ENCODE peak calls at places on chromosomes 2 and 18, in nine cellular contexts. One of them, this sample, is unnamed.
A peak's percentile ranks its signal among the peaks of the same experiment; 100 is the strongest.

GRCh38 chr2:212451786-212452200 is 86.8 kb downstream of the ERBB4 start:
- DNase-seq in right atrium auricular region: no peak
- DNase-seq in astrocyte of the cerebellum: peak; percentile 24
- DNase-seq in dorsolateral prefrontal cortex: no peak
- DNase-seq in IMR-90: peak; percentile 39
- DNase-seq in foreskin keratinocyte: peak; percentile 88
- DNase-seq in fibroblast of villous mesenchyme: peak; percentile 3
- DNase-seq in endodermal cell: no peak
- DNase-seq in HFFc6: peak; percentile 12
- DNase-seq in this sample: no peak

GRCh38 chr18:13163167-13163927 is 55.2 kb upstream of the LDLRAD4 start:
- DNase-seq in fibroblast of villous mesenchyme: no peak
- DNase-seq in dorsolateral prefrontal cortex: no peak
- DNase-seq in endodermal cell: no peak
- DNase-seq in foreskin keratinocyte: no peak
- DNase-seq in IMR-90: peak; percentile 16
- DNase-seq in HFFc6: no peak
- DNase-seq in astrocyte of the cerebellum: no peak
- DNase-seq in right atrium auricular region: no peak
- DNase-seq in this sample: no peak

GRCh38 chr2:128685841-128686497 is 367.3 kb upstream of the HS6ST1 start:
- DNase-seq in astrocyte of the cerebellum: no peak
- DNase-seq in HFFc6: no peak
- DNase-seq in fibroblast of villous mesenchyme: no peak
- DNase-seq in dorsolateral prefrontal cortex: no peak
- DNase-seq in endodermal cell: peak; percentile 17
- DNase-seq in foreskin keratinocyte: no peak
- DNase-seq in right atrium auricular region: peak; percentile 36
- DNase-seq in IMR-90: no peak
- DNase-seq in this sample: no peak

GRCh38 chr2:169806586-169806985 is 7.9 kb downstream of the SSB start:
- DNase-seq in foreskin keratinocyte: no peak
- DNase-seq in IMR-90: no peak
- DNase-seq in fibroblast of villous mesenchyme: peak; percentile 54
- DNase-seq in dorsolateral prefrontal cortex: no peak
- DNase-seq in right atrium auricular region: no peak
- DNase-seq in HFFc6: no peak
- DNase-seq in endodermal cell: no peak
- DNase-seq in astrocyte of the cerebellum: no peak
- DNase-seq in this sample: no peak

GRCh38 chr2:100662866-100663265 is 100.1 kb downstream of the PDCL3 start:
- DNase-seq in fibroblast of villous mesenchyme: no peak
- DNase-seq in foreskin keratinocyte: no peak
- DNase-seq in IMR-90: no peak
- DNase-seq in dorsolateral prefrontal cortex: no peak
- DNase-seq in endodermal cell: no peak
- DNase-seq in HFFc6: no peak
- DNase-seq in astrocyte of the cerebellum: no peak
- DNase-seq in right atrium auricular region: no peak
- DNase-seq in this sample: no peak

GRCh38 chr2:102291221-102292075 is 19.9 kb upstream of the IL1RL1 start:
- DNase-seq in IMR-90: no peak
- DNase-seq in fibroblast of villous mesenchyme: no peak
- DNase-seq in astrocyte of the cerebellum: no peak
- DNase-seq in right atrium auricular region: no peak
- DNase-seq in dorsolateral prefrontal cortex: no peak
- DNase-seq in foreskin keratinocyte: no peak
- DNase-seq in endodermal cell: no peak
- DNase-seq in HFFc6: no peak
- DNase-seq in this sample: no peak

GRCh38 chr18:44467718-44468117 is 213.0 kb upstream of the SETBP1 start:
- DNase-seq in right atrium auricular region: no peak
- DNase-seq in IMR-90: no peak
- DNase-seq in astrocyte of the cerebellum: no peak
- DNase-seq in HFFc6: no peak
- DNase-seq in dorsolateral prefrontal cortex: no peak
- DNase-seq in fibroblast of villous mesenchyme: no peak
- DNase-seq in endodermal cell: no peak
- DNase-seq in foreskin keratinocyte: no peak
- DNase-seq in this sample: no peak

GRCh38 chr18:22179631-22180030 is 10.2 kb downstream of the GATA6 start:
- DNase-seq in dorsolateral prefrontal cortex: no peak
- DNase-seq in right atrium auricular region: no peak
- DNase-seq in fibroblast of villous mesenchyme: no peak
- DNase-seq in foreskin keratinocyte: no peak
- DNase-seq in endodermal cell: no peak
- DNase-seq in astrocyte of the cerebellum: no peak
- DNase-seq in HFFc6: no peak
- DNase-seq in IMR-90: no peak
- DNase-seq in this sample: no peak

GRCh38 chr18:35390956-35391695 is 14.0 kb upstream of the ZNF396 start:
- DNase-seq in HFFc6: no peak
- DNase-seq in endodermal cell: no peak
- DNase-seq in foreskin keratinocyte: no peak
- DNase-seq in IMR-90: no peak
- DNase-seq in right atrium auricular region: no peak
- DNase-seq in dorsolateral prefrontal cortex: no peak
- DNase-seq in astrocyte of the cerebellum: no peak
- DNase-seq in fibroblast of villous mesenchyme: no peak
- DNase-seq in this sample: no peak

GRCh38 chr18:52435301-52435700 is 95.3 kb downstream of the DCC start:
- DNase-seq in fibroblast of villous mesenchyme: no peak
- DNase-seq in endodermal cell: no peak
- DNase-seq in dorsolateral prefrontal cortex: no peak
- DNase-seq in IMR-90: no peak
- DNase-seq in astrocyte of the cerebellum: no peak
- DNase-seq in HFFc6: no peak
- DNase-seq in foreskin keratinocyte: no peak
- DNase-seq in right atrium auricular region: no peak
- DNase-seq in this sample: no peak

GRCh38 chr2:43455735-43456642 is 139.8 kb downstream of the THADA start:
- DNase-seq in HFFc6: peak; percentile 66
- DNase-seq in dorsolateral prefrontal cortex: no peak
- DNase-seq in foreskin keratinocyte: no peak
- DNase-seq in endodermal cell: no peak
- DNase-seq in right atrium auricular region: no peak
- DNase-seq in fibroblast of villous mesenchyme: peak; percentile 91
- DNase-seq in astrocyte of the cerebellum: peak; percentile 90
- DNase-seq in IMR-90: peak; percentile 75
- DNase-seq in this sample: no peak
- TF ChIP-seq CTCF in HFFc6: no peak
- TF ChIP-seq CTCF in dorsolateral prefrontal cortex: no peak
- TF ChIP-seq CTCF in foreskin keratinocyte: peak; percentile 9
- TF ChIP-seq CTCF in endodermal cell: peak; percentile 43
- TF ChIP-seq CTCF in right atrium auricular region: no peak
- TF ChIP-seq CTCF in fibroblast of villous mesenchyme: peak; percentile 18
- TF ChIP-seq CTCF in astrocyte of the cerebellum: no peak
- TF ChIP-seq CTCF in IMR-90: no peak
- TF ChIP-seq CTCF in this sample: no peak

GRCh38 chr2:225797394-225797793 is 397.9 kb downstream of the NYAP2 start:
- DNase-seq in endodermal cell: no peak
- DNase-seq in right atrium auricular region: no peak
- DNase-seq in fibroblast of villous mesenchyme: peak; percentile 3
- DNase-seq in astrocyte of the cerebellum: no peak
- DNase-seq in foreskin keratinocyte: no peak
- DNase-seq in HFFc6: no peak
- DNase-seq in IMR-90: no peak
- DNase-seq in dorsolateral prefrontal cortex: no peak
- DNase-seq in this sample: no peak
- TF ChIP-seq CTCF in endodermal cell: peak; percentile 24
- TF ChIP-seq CTCF in right atrium auricular region: no peak
- TF ChIP-seq CTCF in fibroblast of villous mesenchyme: no peak
- TF ChIP-seq CTCF in astrocyte of the cerebellum: no peak
- TF ChIP-seq CTCF in foreskin keratinocyte: peak; percentile 17
- TF ChIP-seq CTCF in HFFc6: no peak
- TF ChIP-seq CTCF in IMR-90: no peak
- TF ChIP-seq CTCF in dorsolateral prefrontal cortex: no peak
- TF ChIP-seq CTCF in this sample: no peak

GRCh38 chr2:42558827-42559226 is 9.6 kb upstream of the MTA3 start:
- DNase-seq in dorsolateral prefrontal cortex: no peak
- DNase-seq in HFFc6: no peak
- DNase-seq in foreskin keratinocyte: no peak
- DNase-seq in astrocyte of the cerebellum: no peak
- DNase-seq in fibroblast of villous mesenchyme: no peak
- DNase-seq in right atrium auricular region: no peak
- DNase-seq in endodermal cell: peak; percentile 57
- DNase-seq in IMR-90: no peak
- DNase-seq in this sample: no peak
- TF ChIP-seq CTCF in dorsolateral prefrontal cortex: no peak
- TF ChIP-seq CTCF in HFFc6: no peak
- TF ChIP-seq CTCF in foreskin keratinocyte: peak; percentile 31
- TF ChIP-seq CTCF in astrocyte of the cerebellum: no peak
- TF ChIP-seq CTCF in fibroblast of villous mesenchyme: no peak
- TF ChIP-seq CTCF in right atrium auricular region: no peak
- TF ChIP-seq CTCF in endodermal cell: peak; percentile 45
- TF ChIP-seq CTCF in IMR-90: no peak
- TF ChIP-seq CTCF in this sample: no peak

GRCh38 chr2:60725466-60725865 is 30.6 kb upstream of the PAPOLG start:
- DNase-seq in right atrium auricular region: no peak
- DNase-seq in astrocyte of the cerebellum: no peak
- DNase-seq in foreskin keratinocyte: no peak
- DNase-seq in endodermal cell: no peak
- DNase-seq in dorsolateral prefrontal cortex: no peak
- DNase-seq in HFFc6: no peak
- DNase-seq in fibroblast of villous mesenchyme: no peak
- DNase-seq in IMR-90: no peak
- DNase-seq in this sample: no peak
- TF ChIP-seq CTCF in right atrium auricular region: no peak
- TF ChIP-seq CTCF in astrocyte of the cerebellum: no peak
- TF ChIP-seq CTCF in foreskin keratinocyte: no peak
- TF ChIP-seq CTCF in endodermal cell: no peak
- TF ChIP-seq CTCF in dorsolateral prefrontal cortex: no peak
- TF ChIP-seq CTCF in HFFc6: no peak
- TF ChIP-seq CTCF in fibroblast of villous mesenchyme: no peak
- TF ChIP-seq CTCF in IMR-90: no peak
- TF ChIP-seq CTCF in this sample: no peak

GRCh38 chr2:241891315-241891987 is 21.9 kb downstream of the RTP5 start:
- DNase-seq in right atrium auricular region: no peak
- DNase-seq in endodermal cell: no peak
- DNase-seq in HFFc6: no peak
- DNase-seq in foreskin keratinocyte: no peak
- DNase-seq in astrocyte of the cerebellum: no peak
- DNase-seq in IMR-90: no peak
- DNase-seq in fibroblast of villous mesenchyme: no peak
- DNase-seq in dorsolateral prefrontal cortex: no peak
- DNase-seq in this sample: no peak

GRCh38 chr2:241892299-241893137 is 23.0 kb downstream of the RTP5 start:
- DNase-seq in endodermal cell: no peak
- DNase-seq in foreskin keratinocyte: no peak
- DNase-seq in IMR-90: no peak
- DNase-seq in fibroblast of villous mesenchyme: peak; percentile 93
- DNase-seq in dorsolateral prefrontal cortex: no peak
- DNase-seq in astrocyte of the cerebellum: no peak
- DNase-seq in HFFc6: peak; percentile 13
- DNase-seq in right atrium auricular region: no peak
- DNase-seq in this sample: no peak

GRCh38 chr2:241888641-241889040 is 19.1 kb downstream of the RTP5 start:
- DNase-seq in HFFc6: no peak
- DNase-seq in endodermal cell: no peak
- DNase-seq in fibroblast of villous mesenchyme: no peak
- DNase-seq in dorsolateral prefrontal cortex: no peak
- DNase-seq in foreskin keratinocyte: no peak
- DNase-seq in IMR-90: no peak
- DNase-seq in right atrium auricular region: no peak
- DNase-seq in astrocyte of the cerebellum: no peak
- DNase-seq in this sample: no peak

GRCh38 chr2:241891988-241892298 is 22.4 kb downstream of the RTP5 start:
- DNase-seq in astrocyte of the cerebellum: no peak
- DNase-seq in right atrium auricular region: no peak
- DNase-seq in dorsolateral prefrontal cortex: no peak
- DNase-seq in HFFc6: no peak
- DNase-seq in IMR-90: no peak
- DNase-seq in fibroblast of villous mesenchyme: peak; percentile 47
- DNase-seq in endodermal cell: no peak
- DNase-seq in foreskin keratinocyte: no peak
- DNase-seq in this sample: no peak

GRCh38 chr2:241890524-241891235 is 21.2 kb downstream of the RTP5 start:
- DNase-seq in foreskin keratinocyte: no peak
- DNase-seq in right atrium auricular region: no peak
- DNase-seq in fibroblast of villous mesenchyme: no peak
- DNase-seq in astrocyte of the cerebellum: no peak
- DNase-seq in endodermal cell: no peak
- DNase-seq in IMR-90: no peak
- DNase-seq in HFFc6: no peak
- DNase-seq in dorsolateral prefrontal cortex: no peak
- DNase-seq in this sample: no peak
- TF ChIP-seq CTCF in foreskin keratinocyte: no peak
- TF ChIP-seq CTCF in right atrium auricular region: no peak
- TF ChIP-seq CTCF in fibroblast of villous mesenchyme: no peak
- TF ChIP-seq CTCF in astrocyte of the cerebellum: no peak
- TF ChIP-seq CTCF in endodermal cell: no peak
- TF ChIP-seq CTCF in IMR-90: no peak
- TF ChIP-seq CTCF in HFFc6: no peak
- TF ChIP-seq CTCF in dorsolateral prefrontal cortex: no peak
- TF ChIP-seq CTCF in this sample: no peak

GRCh38 chr18:7758764-7759163 is 191.6 kb downstream of the PTPRM start:
- DNase-seq in foreskin keratinocyte: no peak
- DNase-seq in HFFc6: no peak
- DNase-seq in fibroblast of villous mesenchyme: no peak
- DNase-seq in endodermal cell: no peak
- DNase-seq in astrocyte of the cerebellum: no peak
- DNase-seq in right atrium auricular region: no peak
- DNase-seq in dorsolateral prefrontal cortex: no peak
- DNase-seq in IMR-90: no peak
- DNase-seq in this sample: no peak

GRCh38 chr18:7754725-7755181 is 187.6 kb downstream of the PTPRM start:
- DNase-seq in IMR-90: peak; percentile 17
- DNase-seq in astrocyte of the cerebellum: no peak
- DNase-seq in foreskin keratinocyte: no peak
- DNase-seq in endodermal cell: peak; percentile 49
- DNase-seq in fibroblast of villous mesenchyme: no peak
- DNase-seq in HFFc6: no peak
- DNase-seq in dorsolateral prefrontal cortex: no peak
- DNase-seq in right atrium auricular region: no peak
- DNase-seq in this sample: no peak

GRCh38 chr18:7754258-7754657 is 187.1 kb downstream of the PTPRM start:
- DNase-seq in IMR-90: peak; percentile 34
- DNase-seq in foreskin keratinocyte: no peak
- DNase-seq in astrocyte of the cerebellum: no peak
- DNase-seq in fibroblast of villous mesenchyme: no peak
- DNase-seq in HFFc6: peak; percentile 5
- DNase-seq in endodermal cell: no peak
- DNase-seq in right atrium auricular region: no peak
- DNase-seq in dorsolateral prefrontal cortex: no peak
- DNase-seq in this sample: no peak

GRCh38 chr18:7757175-7757574 is 190.1 kb downstream of the PTPRM start:
- DNase-seq in foreskin keratinocyte: peak; percentile 18
- DNase-seq in IMR-90: peak; percentile 5
- DNase-seq in HFFc6: no peak
- DNase-seq in right atrium auricular region: no peak
- DNase-seq in astrocyte of the cerebellum: no peak
- DNase-seq in endodermal cell: no peak
- DNase-seq in dorsolateral prefrontal cortex: no peak
- DNase-seq in fibroblast of villous mesenchyme: no peak
- DNase-seq in this sample: no peak

GRCh38 chr18:7755753-7756475 is 188.8 kb downstream of the PTPRM start:
- DNase-seq in fibroblast of villous mesenchyme: peak; percentile 41
- DNase-seq in foreskin keratinocyte: no peak
- DNase-seq in right atrium auricular region: no peak
- DNase-seq in astrocyte of the cerebellum: no peak
- DNase-seq in dorsolateral prefrontal cortex: no peak
- DNase-seq in IMR-90: peak; percentile 31
- DNase-seq in HFFc6: no peak
- DNase-seq in endodermal cell: no peak
- DNase-seq in this sample: no peak
- TF ChIP-seq CTCF in fibroblast of villous mesenchyme: peak; percentile 31
- TF ChIP-seq CTCF in foreskin keratinocyte: peak; percentile 28
- TF ChIP-seq CTCF in right atrium auricular region: no peak
- TF ChIP-seq CTCF in astrocyte of the cerebellum: peak; percentile 28
- TF ChIP-seq CTCF in dorsolateral prefrontal cortex: no peak
- TF ChIP-seq CTCF in IMR-90: no peak
- TF ChIP-seq CTCF in HFFc6: peak; percentile 57
- TF ChIP-seq CTCF in endodermal cell: peak; percentile 58
- TF ChIP-seq CTCF in this sample: no peak